ENCODE peak calls at places on chromosomes 6 and 20, in seven cellular contexts. R, O, M, X, W, U and B are unnamed samples.
A peak's percentile ranks its signal among the peaks of the same experiment; 100 is the strongest.

GRCh38 chr20:6212903-6213302 is 90.1 kb upstream of the FERMT1 start:
- DNase-seq in R (no peak), O (no peak), M (no peak), X (no peak), W (no peak), U (no peak), B (no peak)

GRCh38 chr20:23606652-23607049 is 934 bp upstream of the CST9 start:
- DNase-seq in R (peak; percentile 77), O (peak; percentile 87), M (peak; percentile 42), X (peak; percentile 54), W (peak; percentile 76), U (peak; percentile 37), B (peak; percentile 41)

GRCh38 chr6:137237413-137238170 is 18.4 kb upstream of the IFNGR1 start:
- DNase-seq in R (no peak), O (peak; percentile 73), M (peak; percentile 59), X (no peak), W (peak; percentile 87), U (no peak), B (no peak)

GRCh38 chr6:139149383-139149782 is 14.5 kb downstream of the HECA start:
- DNase-seq in R (no peak), O (no peak), M (no peak), X (no peak), W (peak; percentile 23), U (no peak), B (no peak)

GRCh38 chr20:58718121-58718563 is 25.5 kb downstream of the NPEPL1 start:
- DNase-seq in R (peak; percentile 30), O (no peak), M (no peak), X (no peak), W (no peak), U (no peak), B (no peak)

GRCh38 chr6:34570066-34570833 is 14.1 kb upstream of the SPDEF start:
- DNase-seq in R (no peak), O (no peak), M (no peak), X (no peak), W (no peak), U (no peak), B (no peak)

GRCh38 chr20:12965880-12966270 is 42.9 kb upstream of the SPTLC3 start:
- DNase-seq in R (no peak), O (no peak), M (no peak), X (no peak), W (no peak), U (no peak), B (no peak)

GRCh38 chr6:19209202-19209601 is 628.0 kb upstream of the ID4 start:
- DNase-seq in R (no peak), O (no peak), M (no peak), X (no peak), W (peak; percentile 0), U (no peak), B (no peak)

GRCh38 chr6:63272397-63272796 is 47.4 kb downstream of the LGSN start:
- DNase-seq in R (no peak), O (peak; percentile 46), M (no peak), X (peak; percentile 23), W (peak; percentile 46), U (no peak), B (no peak)

GRCh38 chr6:39770476-39770875 is 21.7 kb upstream of the DAAM2 start:
- DNase-seq in R (no peak), O (no peak), M (no peak), X (no peak), W (no peak), U (no peak), B (no peak)

GRCh38 chr20:25061103-25061799 is 3.3 kb upstream of the ACSS1 start:
- DNase-seq in R (no peak), O (no peak), M (no peak), X (no peak), W (no peak), U (no peak), B (no peak)

GRCh38 chr20:56359212-56360132 is 698 bp downstream of the FAM210B start:
- DNase-seq in R (peak; percentile 39), O (peak; percentile 87), M (peak; percentile 26), X (no peak), W (peak; percentile 74), U (no peak), B (no peak)

GRCh38 chr6:14454467-14454763 is 336.8 kb downstream of the CD83 start:
- DNase-seq in R (no peak), O (no peak), M (no peak), X (no peak), W (no peak), U (peak; percentile 26), B (no peak)

GRCh38 chr6:116060572-116061283 is at the start of gene FRK:
- DNase-seq in R (peak; percentile 70), O (peak; percentile 70), M (no peak), X (no peak), W (peak; percentile 59), U (no peak), B (no peak)

GRCh38 chr6:52136934-52137467 is 49.2 kb upstream of the IL17A start:
- DNase-seq in R (no peak), O (no peak), M (no peak), X (no peak), W (no peak), U (no peak), B (no peak)

GRCh38 chr6:140480852-140481251 is 1106.4 kb upstream of the CITED2 start:
- DNase-seq in R (no peak), O (peak; percentile 57), M (peak; percentile 32), X (no peak), W (peak; percentile 62), U (no peak), B (no peak)

GRCh38 chr20:45836841-45837240 is 3.2 kb downstream of the SNX21 start:
- DNase-seq in R (no peak), O (peak; percentile 40), M (no peak), X (no peak), W (no peak), U (no peak), B (no peak)

GRCh38 chr6:89483111-89483720 is 50.3 kb downstream of the ANKRD6 start:
- DNase-seq in R (peak; percentile 34), O (peak; percentile 41), M (no peak), X (peak; percentile 8), W (peak; percentile 2), U (no peak), B (no peak)

GRCh38 chr6:40583694-40584093 is 3.5 kb downstream of the LRFN2 start:
- DNase-seq in R (no peak), O (no peak), M (no peak), X (no peak), W (no peak), U (no peak), B (no peak)

GRCh38 chr20:35008411-35009342 is 53.0 kb downstream of the MYH7B start:
- DNase-seq in R (no peak), O (peak; percentile 65), M (no peak), X (no peak), W (no peak), U (no peak), B (no peak)

GRCh38 chr6:169854083-169854725 is 102.8 kb downstream of the ERMARD start:
- DNase-seq in R (peak; percentile 17), O (no peak), M (no peak), X (no peak), W (no peak), U (no peak), B (no peak)

GRCh38 chr6:167005350-167006159 is 6.4 kb downstream of the CEP43 start:
- DNase-seq in R (no peak), O (no peak), M (no peak), X (no peak), W (peak; percentile 40), U (no peak), B (no peak)

GRCh38 chr6:113529191-113529590 is 328.0 kb upstream of the MARCKS start:
- DNase-seq in R (no peak), O (peak; percentile 55), M (no peak), X (no peak), W (peak; percentile 46), U (no peak), B (no peak)

GRCh38 chr20:35263609-35264223 is 14.2 kb downstream of the MMP24OS start:
- DNase-seq in R (peak; percentile 83), O (no peak), M (no peak), X (no peak), W (no peak), U (no peak), B (no peak)

GRCh38 chr6:119347466-119348307 is 1.9 kb downstream of the MAN1A1 start:
- DNase-seq in R (peak; percentile 60), O (peak; percentile 61), M (no peak), X (peak; percentile 3), W (no peak), U (peak; percentile 3), B (no peak)

GRCh38 chr20:59222239-59222981 is 58.8 kb downstream of the ZNF831 start:
- DNase-seq in R (peak; percentile 75), O (peak; percentile 86), M (peak; percentile 33), X (peak; percentile 31), W (peak; percentile 78), U (peak; percentile 85), B (peak; percentile 69)

GRCh38 chr6:84728602-84729001 is 35.8 kb downstream of the TBX18 start:
- DNase-seq in R (no peak), O (peak; percentile 47), M (no peak), X (no peak), W (peak; percentile 61), U (no peak), B (no peak)

GRCh38 chr6:27078734-27079357 is 168.7 kb upstream of the PRSS16 start:
- DNase-seq in R (peak; percentile 42), O (peak; percentile 80), M (peak; percentile 30), X (peak; percentile 64), W (peak; percentile 82), U (no peak), B (no peak)

GRCh38 chr20:46895906-46896242 is 1.2 kb downstream of the EYA2 start:
- DNase-seq in R (no peak), O (no peak), M (no peak), X (peak; percentile 43), W (no peak), U (no peak), B (no peak)